ENCODE peak calls at places on chromosomes 11 and 22, in seven cellular contexts. One of them, this sample, is unnamed. For H3K4me1, the result is how much of the 10 kb centered on the place peaks cover.

GRCh38 chr11:69013009-69013951 is at the start of gene MRGPRF:
- DNase-seq in body of pancreas: peak
- DNase-seq in mucosa of descending colon: peak
- DNase-seq in MM.1S: no peak
- DNase-seq in IMR-90: peak
- DNase-seq in GM12878: no peak
- DNase-seq in CD8-positive, alpha-beta memory T cell: no peak
- DNase-seq in this sample: peak

GRCh38 chr11:100740440-100740839 is 53.4 kb downstream of the ARHGAP42 start:
- DNase-seq in body of pancreas: no peak
- DNase-seq in mucosa of descending colon: no peak
- DNase-seq in MM.1S: no peak
- DNase-seq in IMR-90: peak
- DNase-seq in GM12878: no peak
- DNase-seq in CD8-positive, alpha-beta memory T cell: no peak
- DNase-seq in this sample: no peak

GRCh38 chr22:50738649-50739227 is 734 bp downstream of the ACR start:
- DNase-seq in body of pancreas: no peak
- DNase-seq in mucosa of descending colon: no peak
- DNase-seq in MM.1S: no peak
- DNase-seq in IMR-90: no peak
- DNase-seq in GM12878: no peak
- DNase-seq in CD8-positive, alpha-beta memory T cell: no peak
- DNase-seq in this sample: no peak

GRCh38 chr11:78030429-78031325 is 7.6 kb upstream of the KCTD14 start:
- DNase-seq in body of pancreas: peak
- DNase-seq in mucosa of descending colon: peak
- DNase-seq in MM.1S: no peak
- DNase-seq in IMR-90: peak
- DNase-seq in GM12878: no peak
- DNase-seq in CD8-positive, alpha-beta memory T cell: no peak
- DNase-seq in this sample: peak

GRCh38 chr22:30978304-30978962 is 9.4 kb downstream of the TUG1 start:
- DNase-seq in body of pancreas: no peak
- DNase-seq in mucosa of descending colon: no peak
- DNase-seq in MM.1S: no peak
- DNase-seq in IMR-90: no peak
- DNase-seq in GM12878: no peak
- DNase-seq in CD8-positive, alpha-beta memory T cell: no peak
- DNase-seq in this sample: no peak

GRCh38 chr11:6584528-6584927 is 18.9 kb downstream of the RRP8 start:
- DNase-seq in body of pancreas: no peak
- DNase-seq in mucosa of descending colon: no peak
- DNase-seq in MM.1S: no peak
- DNase-seq in IMR-90: no peak
- DNase-seq in GM12878: no peak
- DNase-seq in CD8-positive, alpha-beta memory T cell: no peak
- DNase-seq in this sample: no peak

GRCh38 chr11:10500263-10500601 is 40.8 kb downstream of the RNF141 start:
- DNase-seq in body of pancreas: no peak
- DNase-seq in mucosa of descending colon: no peak
- DNase-seq in MM.1S: no peak
- DNase-seq in IMR-90: no peak
- DNase-seq in GM12878: no peak
- DNase-seq in CD8-positive, alpha-beta memory T cell: no peak
- DNase-seq in this sample: no peak

GRCh38 chr22:23835773-23836144 is 3.0 kb downstream of the DERL3 start:
- DNase-seq in body of pancreas: no peak
- DNase-seq in mucosa of descending colon: peak
- DNase-seq in MM.1S: no peak
- DNase-seq in IMR-90: no peak
- DNase-seq in GM12878: no peak
- DNase-seq in CD8-positive, alpha-beta memory T cell: no peak
- DNase-seq in this sample: peak

GRCh38 chr11:126799974-126800373 is 200.6 kb downstream of the KIRREL3 start:
- DNase-seq in body of pancreas: no peak
- DNase-seq in mucosa of descending colon: no peak
- DNase-seq in MM.1S: no peak
- DNase-seq in IMR-90: peak
- DNase-seq in GM12878: no peak
- DNase-seq in CD8-positive, alpha-beta memory T cell: no peak
- DNase-seq in this sample: no peak

GRCh38 chr22:21978564-21979386 is 3.8 kb downstream of the TOP3B start:
- DNase-seq in body of pancreas: no peak
- DNase-seq in mucosa of descending colon: no peak
- DNase-seq in MM.1S: no peak
- DNase-seq in IMR-90: no peak
- DNase-seq in GM12878: no peak
- DNase-seq in CD8-positive, alpha-beta memory T cell: no peak
- DNase-seq in this sample: no peak

GRCh38 chr11:16125796-16126195 is 230.6 kb downstream of the SOX6 start:
- DNase-seq in body of pancreas: no peak
- DNase-seq in mucosa of descending colon: no peak
- DNase-seq in MM.1S: no peak
- DNase-seq in IMR-90: no peak
- DNase-seq in GM12878: no peak
- DNase-seq in CD8-positive, alpha-beta memory T cell: no peak
- DNase-seq in this sample: no peak

GRCh38 chr22:37608477-37609239 is at the start of gene GGA1:
- DNase-seq in body of pancreas: peak
- DNase-seq in mucosa of descending colon: peak
- DNase-seq in MM.1S: peak
- DNase-seq in IMR-90: peak
- DNase-seq in GM12878: no peak
- DNase-seq in CD8-positive, alpha-beta memory T cell: peak
- DNase-seq in this sample: peak

GRCh38 chr11:3626250-3626960 is 15.4 kb downstream of the ART5 start:
- DNase-seq in body of pancreas: peak
- DNase-seq in mucosa of descending colon: no peak
- DNase-seq in MM.1S: no peak
- DNase-seq in IMR-90: no peak
- DNase-seq in GM12878: no peak
- DNase-seq in CD8-positive, alpha-beta memory T cell: no peak
- DNase-seq in this sample: peak

GRCh38 chr22:35174398-35174797 is 82.9 kb upstream of the HMGXB4 start:
- DNase-seq in body of pancreas: no peak
- DNase-seq in mucosa of descending colon: no peak
- DNase-seq in MM.1S: no peak
- DNase-seq in IMR-90: no peak
- DNase-seq in GM12878: no peak
- DNase-seq in CD8-positive, alpha-beta memory T cell: no peak
- DNase-seq in this sample: no peak

GRCh38 chr22:26406118-26406517 is 22.9 kb upstream of the ASPHD2 start:
- DNase-seq in body of pancreas: no peak
- DNase-seq in mucosa of descending colon: no peak
- DNase-seq in MM.1S: no peak
- DNase-seq in IMR-90: peak
- DNase-seq in GM12878: no peak
- DNase-seq in CD8-positive, alpha-beta memory T cell: no peak
- DNase-seq in this sample: no peak

DNA sequence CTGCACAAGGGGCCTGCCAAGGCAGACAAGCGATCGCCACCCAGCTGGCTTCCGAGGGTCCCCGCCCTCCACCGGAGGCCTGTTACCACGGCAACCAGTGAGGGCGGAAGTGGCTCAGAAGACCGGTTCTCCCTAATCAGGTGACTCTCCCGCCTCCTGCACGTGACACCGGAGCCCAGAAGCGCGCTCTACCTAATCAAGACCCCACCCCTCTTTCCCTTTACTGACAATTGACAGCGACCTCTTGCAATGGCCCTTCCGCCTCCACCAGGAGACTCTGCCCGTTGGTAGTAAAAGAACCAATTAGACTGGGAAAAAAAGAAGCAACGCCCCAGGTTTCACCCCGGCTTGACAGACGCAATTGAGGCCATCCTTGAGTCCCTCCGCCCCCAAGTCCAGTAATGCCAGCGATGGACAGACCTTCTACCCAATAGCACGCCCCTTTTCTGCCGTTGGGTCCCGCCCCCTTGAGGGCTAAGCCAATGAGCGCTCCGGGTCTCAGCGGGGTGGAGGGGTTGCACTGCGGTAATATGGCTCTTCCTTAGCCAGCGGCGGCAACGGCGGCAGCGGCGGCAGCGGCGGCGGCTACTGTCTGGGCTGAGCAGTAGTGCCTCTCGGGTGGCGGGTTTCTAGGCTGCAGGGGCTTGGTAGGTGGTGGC is at the start of gene UVRAG:
- DNase-seq in body of pancreas: peak
- DNase-seq in mucosa of descending colon: peak
- DNase-seq in MM.1S: peak
- DNase-seq in IMR-90: peak
- DNase-seq in GM12878: peak
- DNase-seq in CD8-positive, alpha-beta memory T cell: peak
- DNase-seq in this sample: peak
- H3K4me1 ChIP-seq in body of pancreas: under half
- H3K4me1 ChIP-seq in mucosa of descending colon: under half
- H3K4me1 ChIP-seq in MM.1S: under half
- H3K4me1 ChIP-seq in IMR-90: under half
- H3K4me1 ChIP-seq in GM12878: under half
- H3K4me1 ChIP-seq in CD8-positive, alpha-beta memory T cell: under half
- H3K4me1 ChIP-seq in this sample: under half

DNA sequence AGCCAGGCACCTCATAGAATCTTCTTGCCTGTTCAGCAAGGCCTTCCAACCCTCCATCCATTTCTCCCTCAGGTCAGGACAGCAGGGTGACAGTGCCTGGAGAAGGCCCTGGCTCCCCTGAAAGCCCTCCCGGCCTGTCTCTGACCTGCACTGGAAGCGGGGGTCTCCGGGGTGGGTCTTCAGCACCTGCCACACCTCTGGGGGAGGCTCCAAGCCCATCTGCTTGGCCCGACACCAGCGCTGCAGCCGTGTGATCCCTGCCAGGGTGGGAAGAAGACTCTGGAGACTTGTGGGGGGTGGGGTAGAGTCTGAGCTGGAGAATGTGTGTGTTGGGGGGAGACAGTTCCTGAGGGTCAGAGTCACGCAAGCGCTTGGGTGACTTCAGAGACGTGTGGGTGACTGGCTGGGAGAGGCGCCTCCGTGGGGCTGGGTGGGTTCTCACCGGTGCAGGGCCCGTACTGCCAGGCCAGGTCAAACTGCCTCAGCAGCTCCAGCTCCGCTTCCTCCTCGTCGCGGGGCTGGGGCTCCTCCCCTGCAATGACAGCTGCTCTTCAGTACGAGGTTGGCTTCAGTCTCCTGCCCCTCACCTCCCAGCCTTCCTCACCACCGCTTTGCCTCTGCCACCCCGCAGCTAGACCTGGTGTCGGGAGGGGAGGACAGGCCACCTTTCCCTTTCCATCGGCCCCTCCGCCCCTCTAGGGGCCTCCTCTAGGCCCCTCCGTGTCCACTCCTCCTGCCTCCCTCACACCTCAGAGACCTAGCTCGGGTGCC is 615 bp downstream of the POLD4 start:
- DNase-seq in body of pancreas: peak
- DNase-seq in mucosa of descending colon: peak
- DNase-seq in MM.1S: peak
- DNase-seq in IMR-90: no peak
- DNase-seq in GM12878: no peak
- DNase-seq in CD8-positive, alpha-beta memory T cell: no peak
- DNase-seq in this sample: peak
- H3K4me1 ChIP-seq in body of pancreas: half or more
- H3K4me1 ChIP-seq in mucosa of descending colon: half or more
- H3K4me1 ChIP-seq in MM.1S: under half
- H3K4me1 ChIP-seq in IMR-90: under half
- H3K4me1 ChIP-seq in GM12878: half or more
- H3K4me1 ChIP-seq in CD8-positive, alpha-beta memory T cell: half or more
- H3K4me1 ChIP-seq in this sample: half or more

DNA sequence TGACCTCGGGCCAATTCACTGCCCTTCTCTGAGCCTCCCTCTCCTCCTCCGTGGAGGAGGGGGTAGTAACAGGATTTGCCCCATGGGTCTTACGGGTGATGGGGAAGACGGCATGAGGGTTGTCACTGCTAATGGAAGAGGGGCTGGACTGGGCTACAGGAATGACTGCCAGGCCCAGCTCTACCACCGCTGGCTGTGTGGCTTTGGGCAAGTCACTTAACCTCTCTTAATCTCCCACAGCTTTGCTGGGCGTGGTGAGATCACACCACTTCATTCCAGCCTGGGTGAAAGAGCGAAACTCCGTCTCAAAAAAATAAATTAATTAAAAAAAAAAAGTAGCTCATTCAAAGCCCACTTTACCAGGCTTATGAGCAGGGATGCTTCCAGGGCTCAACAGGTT is 2.8 kb downstream of the SYT12 start:
- DNase-seq in body of pancreas: no peak
- DNase-seq in mucosa of descending colon: no peak
- DNase-seq in MM.1S: no peak
- DNase-seq in IMR-90: no peak
- DNase-seq in GM12878: no peak
- DNase-seq in CD8-positive, alpha-beta memory T cell: no peak
- DNase-seq in this sample: no peak
- H3K4me1 ChIP-seq in body of pancreas: under half
- H3K4me1 ChIP-seq in mucosa of descending colon: under half
- H3K4me1 ChIP-seq in MM.1S: under half
- H3K4me1 ChIP-seq in IMR-90: under half
- H3K4me1 ChIP-seq in GM12878: under half
- H3K4me1 ChIP-seq in CD8-positive, alpha-beta memory T cell: under half
- H3K4me1 ChIP-seq in this sample: under half

GRCh38 chr11:122670131-122670530 is 14.6 kb downstream of the UBASH3B start:
- DNase-seq in body of pancreas: no peak
- DNase-seq in mucosa of descending colon: no peak
- DNase-seq in MM.1S: no peak
- DNase-seq in IMR-90: no peak
- DNase-seq in GM12878: no peak
- DNase-seq in CD8-positive, alpha-beta memory T cell: no peak
- DNase-seq in this sample: no peak

GRCh38 chr11:122665882-122666281 is 10.4 kb downstream of the UBASH3B start:
- DNase-seq in body of pancreas: no peak
- DNase-seq in mucosa of descending colon: no peak
- DNase-seq in MM.1S: no peak
- DNase-seq in IMR-90: peak
- DNase-seq in GM12878: no peak
- DNase-seq in CD8-positive, alpha-beta memory T cell: no peak
- DNase-seq in this sample: no peak

GRCh38 chr11:122671270-122671906 is 15.9 kb downstream of the UBASH3B start:
- DNase-seq in body of pancreas: no peak
- DNase-seq in mucosa of descending colon: no peak
- DNase-seq in MM.1S: no peak
- DNase-seq in IMR-90: peak
- DNase-seq in GM12878: no peak
- DNase-seq in CD8-positive, alpha-beta memory T cell: no peak
- DNase-seq in this sample: no peak

GRCh38 chr11:122666743-122667142 is 11.2 kb downstream of the UBASH3B start:
- DNase-seq in body of pancreas: no peak
- DNase-seq in mucosa of descending colon: no peak
- DNase-seq in MM.1S: no peak
- DNase-seq in IMR-90: no peak
- DNase-seq in GM12878: no peak
- DNase-seq in CD8-positive, alpha-beta memory T cell: no peak
- DNase-seq in this sample: no peak

DNA sequence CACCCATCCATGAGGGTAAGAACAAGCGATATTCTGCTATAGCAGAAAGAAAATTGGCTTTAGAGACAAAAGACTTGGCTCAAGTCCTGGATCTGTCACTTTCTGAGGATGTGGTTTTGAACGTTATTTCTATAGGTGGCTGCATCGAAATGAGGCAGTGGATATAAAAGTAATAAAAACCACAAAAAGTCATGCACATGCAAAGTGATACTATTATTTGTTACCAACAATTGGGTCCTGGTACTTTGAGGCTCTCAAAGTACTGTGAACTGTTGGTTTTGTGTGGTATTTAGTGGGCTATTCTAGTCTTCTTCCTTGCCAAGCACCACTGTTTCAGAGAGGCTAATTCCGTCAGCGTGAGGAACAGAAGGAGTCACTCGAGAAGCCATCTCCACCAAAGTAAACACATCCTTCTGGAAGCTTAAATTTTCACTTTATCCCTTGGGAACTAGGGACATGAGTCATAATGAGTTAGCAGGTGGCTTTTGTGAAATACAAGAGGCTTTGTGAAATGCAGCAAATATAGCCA is 13.1 kb downstream of the UBASH3B start:
- DNase-seq in body of pancreas: no peak
- DNase-seq in mucosa of descending colon: no peak
- DNase-seq in MM.1S: no peak
- DNase-seq in IMR-90: peak
- DNase-seq in GM12878: no peak
- DNase-seq in CD8-positive, alpha-beta memory T cell: peak
- DNase-seq in this sample: no peak
- H3K4me1 ChIP-seq in body of pancreas: under half
- H3K4me1 ChIP-seq in mucosa of descending colon: under half
- H3K4me1 ChIP-seq in MM.1S: under half
- H3K4me1 ChIP-seq in IMR-90: under half
- H3K4me1 ChIP-seq in GM12878: under half
- H3K4me1 ChIP-seq in CD8-positive, alpha-beta memory T cell: half or more
- H3K4me1 ChIP-seq in this sample: under half

This sample was measured in Peyer's patch.